ENCODE peak calls at places on chromosomes 2 and 18, in five cellular contexts. One of them, this sample, is unnamed.
A peak's percentile ranks its signal among the peaks of the same experiment; 100 is the strongest.

GRCh38 chr2:27218614-27219013 is 1.4 kb downstream of the CAD start:
- DNase-seq in EH: no peak
- DNase-seq in HCT116: no peak
- DNase-seq in germinal center: peak; percentile 47
- DNase-seq in sigmoid colon: peak; percentile 12
- DNase-seq in this sample: no peak

GRCh38 chr2:109423556-109424359 is 190.0 kb downstream of the SEPTIN10 start:
- DNase-seq in EH: no peak
- DNase-seq in HCT116: no peak
- DNase-seq in germinal center: no peak
- DNase-seq in sigmoid colon: peak; percentile 59
- DNase-seq in this sample: no peak

GRCh38 chr18:57819671-57820460 is 16.8 kb upstream of the ATP8B1 start:
- DNase-seq in EH: peak; percentile 86
- DNase-seq in HCT116: peak; percentile 48
- DNase-seq in germinal center: no peak
- DNase-seq in sigmoid colon: no peak
- DNase-seq in this sample: peak; percentile 83

GRCh38 chr2:28470759-28471158 is 25.1 kb upstream of the PLB1 start:
- DNase-seq in EH: no peak
- DNase-seq in HCT116: no peak
- DNase-seq in germinal center: no peak
- DNase-seq in sigmoid colon: peak; percentile 15
- DNase-seq in this sample: no peak

GRCh38 chr18:46322941-46323340 is 218.8 kb downstream of the HAUS1 start:
- DNase-seq in EH: no peak
- DNase-seq in HCT116: no peak
- DNase-seq in germinal center: no peak
- DNase-seq in sigmoid colon: no peak
- DNase-seq in this sample: no peak

GRCh38 chr2:102585704-102586404 is 33.5 kb upstream of the SLC9A2 start:
- DNase-seq in EH: no peak
- DNase-seq in HCT116: no peak
- DNase-seq in germinal center: no peak
- DNase-seq in sigmoid colon: no peak
- DNase-seq in this sample: peak; percentile 6

GRCh38 chr18:67783215-67783946 is 266.9 kb upstream of the DSEL start:
- DNase-seq in EH: peak; percentile 94
- DNase-seq in HCT116: no peak
- DNase-seq in germinal center: no peak
- DNase-seq in sigmoid colon: no peak
- DNase-seq in this sample: no peak

GRCh38 chr2:237171396-237171795 is 85.7 kb downstream of the COPS8 start:
- DNase-seq in EH: peak; percentile 96
- DNase-seq in HCT116: peak; percentile 19
- DNase-seq in germinal center: no peak
- DNase-seq in sigmoid colon: peak; percentile 83
- DNase-seq in this sample: no peak

GRCh38 chr18:58363767-58364540 is 264.9 kb downstream of the ALPK2 start:
- DNase-seq in EH: peak; percentile 67
- DNase-seq in HCT116: no peak
- DNase-seq in germinal center: no peak
- DNase-seq in sigmoid colon: no peak
- DNase-seq in this sample: no peak

GRCh38 chr2:179460530-179460929 is 195.9 kb upstream of the SESTD1 start:
- DNase-seq in EH: peak; percentile 98
- DNase-seq in HCT116: peak; percentile 83
- DNase-seq in germinal center: no peak
- DNase-seq in sigmoid colon: no peak
- DNase-seq in this sample: no peak

GRCh38 chr2:64625352-64626145 is 28.2 kb downstream of the SERTAD2 start:
- DNase-seq in EH: no peak
- DNase-seq in HCT116: no peak
- DNase-seq in germinal center: no peak
- DNase-seq in sigmoid colon: peak; percentile 48
- DNase-seq in this sample: peak; percentile 42

GRCh38 chr2:121045245-121045644 is 239.8 kb downstream of the TFCP2L1 start:
- DNase-seq in EH: no peak
- DNase-seq in HCT116: no peak
- DNase-seq in germinal center: no peak
- DNase-seq in sigmoid colon: no peak
- DNase-seq in this sample: no peak

GRCh38 chr2:174888646-174889271 is 116.4 kb downstream of the CHN1 start:
- DNase-seq in EH: peak; percentile 18
- DNase-seq in HCT116: no peak
- DNase-seq in germinal center: no peak
- DNase-seq in sigmoid colon: no peak
- DNase-seq in this sample: no peak